ENCODE peak calls at places on chromosome 1, in four cellular contexts. O is A549, B is GM23248, M is GM04504. R is an unnamed sample.

GRCh38 chr1:95021794-95022193 is 51.0 kb downstream of the ALG14 start:
- DNase-seq in O (no peak), B (peak), M (no peak), R (no peak)

GRCh38 chr1:90223401-90223800 is 228.5 kb downstream of the ZNF326 start:
- DNase-seq in O (no peak), B (no peak), M (no peak), R (no peak)

GRCh38 chr1:193456883-193457282 is 270.5 kb upstream of the B3GALT2 start:
- DNase-seq in O (no peak), B (no peak), M (no peak), R (no peak)

GRCh38 chr1:78408830-78409229 is 81.9 kb upstream of the PTGFR start:
- DNase-seq in O (no peak), B (peak), M (peak), R (peak)

GRCh38 chr1:2865571-2866414 is 64.3 kb upstream of the TTC34 start:
- DNase-seq in O (no peak), B (no peak), M (no peak), R (no peak)

GRCh38 chr1:91804546-91805023 is 81.4 kb downstream of the TGFBR3 start:
- DNase-seq in O (no peak), B (no peak), M (no peak), R (no peak)

GRCh38 chr1:214259353-214259982 is 21.5 kb upstream of the SMYD2 start:
- DNase-seq in O (peak), B (peak), M (no peak), R (no peak)

GRCh38 chr1:151372411-151372934 is at the start of gene SELENBP1:
- DNase-seq in O (peak), B (peak), M (peak), R (peak)

GRCh38 chr1:235465066-235465465 is 39.2 kb downstream of the B3GALNT2 start:
- DNase-seq in O (no peak), B (no peak), M (no peak), R (no peak)

GRCh38 chr1:242185728-242186127 is 186.8 kb upstream of the MAP1LC3C start:
- DNase-seq in O (no peak), B (no peak), M (no peak), R (no peak)